ENCODE peak calls at places on chromosomes 7 and 10, in seven cellular contexts. O is heart right ventricle, P is dorsolateral prefrontal cortex, M is ovary, Z is OCI-LY7, Q is fibroblast of mammary gland, I is stomach. T is an unnamed sample.
A peak's percentile ranks its signal among the peaks of the same experiment; 100 is the strongest.

GRCh38 chr7:43758861-43759683 is 592 bp downstream of the BLVRA start:
- DNase-seq in M (peak; percentile 57), Z (peak; percentile 9), Q (no peak), O (peak; percentile 36), P (no peak), I (peak; percentile 31), T (no peak)

GRCh38 chr7:98354511-98355249 is 46.2 kb downstream of the BAIAP2L1 start:
- DNase-seq in M (no peak), Q (peak; percentile 76), O (no peak), P (no peak), I (peak; percentile 80), Z (no peak), T (no peak)

GRCh38 chr7:30246392-30246791 is 38.0 kb upstream of the ZNRF2 start:
- DNase-seq in Z (no peak), O (no peak), I (no peak), M (no peak), Q (no peak), P (no peak), T (no peak)

GRCh38 chr10:116168745-116169144 is 104.3 kb downstream of the GFRA1 start:
- DNase-seq in I (no peak), M (no peak), Q (no peak), P (no peak), Z (no peak), O (no peak), T (no peak)

GRCh38 chr10:132409667-132410028 is 12.6 kb downstream of the PWWP2B start:
- DNase-seq in Q (no peak), P (no peak), M (no peak), Z (no peak), I (no peak), O (peak; percentile 2), T (no peak)

GRCh38 chr7:149202831-149203231 is 7.5 kb downstream of the ZNF282 start:
- DNase-seq in O (no peak), P (peak; percentile 17), Z (no peak), Q (peak; percentile 28), M (no peak), I (no peak), T (no peak)

GRCh38 chr7:151249034-151249731 is 689 bp upstream of the SMARCD3 start:
- DNase-seq in Z (no peak), M (peak; percentile 79), P (no peak), I (peak; percentile 66), O (peak; percentile 74), Q (peak; percentile 35), T (no peak)

GRCh38 chr7:69585169-69585568 is 13.1 kb upstream of the AUTS2 start:
- DNase-seq in Z (no peak), Q (no peak), O (no peak), M (no peak), P (no peak), I (no peak), T (no peak)

GRCh38 chr7:17422966-17423365 is 124.5 kb downstream of the AHR start:
- DNase-seq in P (no peak), M (no peak), Z (no peak), O (no peak), Q (peak; percentile 43), I (no peak), T (peak; percentile 70)

GRCh38 chr7:108358553-108358952 is 97.7 kb downstream of the NRCAM start:
- DNase-seq in M (no peak), Q (peak; percentile 48), P (no peak), O (no peak), Z (no peak), I (no peak), T (peak; percentile 55)

GRCh38 chr10:52479567-52479966 is 165.5 kb downstream of the DKK1 start:
- DNase-seq in P (no peak), Q (no peak), O (no peak), I (no peak), M (no peak), Z (no peak), T (no peak)

GRCh38 chr10:6171891-6172354 is 30.8 kb upstream of the PFKFB3 start:
- DNase-seq in Q (peak; percentile 98), O (peak; percentile 60), I (peak; percentile 38), P (peak; percentile 79), M (no peak), Z (no peak), T (peak; percentile 63)

GRCh38 chr7:104661575-104661974 is 333.2 kb downstream of the LHFPL3 start:
- DNase-seq in Q (no peak), M (no peak), P (no peak), Z (no peak), O (no peak), I (no peak), T (no peak)

GRCh38 chr7:32347244-32347828 is 142.8 kb downstream of the LSM5 start:
- DNase-seq in O (no peak), Z (peak; percentile 19), M (no peak), I (no peak), Q (peak; percentile 14), P (no peak), T (no peak)

GRCh38 chr7:53094827-53095226 is 59.4 kb downstream of the POM121L12 start:
- DNase-seq in M (no peak), I (no peak), Q (no peak), P (no peak), Z (no peak), O (no peak), T (no peak)

GRCh38 chr7:123715198-123715597 is 33.6 kb downstream of the WASL start:
- DNase-seq in P (no peak), Z (no peak), Q (no peak), I (no peak), M (no peak), O (no peak), T (no peak)

GRCh38 chr10:87734987-87735827 is 75.5 kb downstream of the PAPSS2 start:
- DNase-seq in P (no peak), Z (peak; percentile 61), I (no peak), Q (peak; percentile 50), M (peak; percentile 52), O (no peak), T (peak; percentile 16)

GRCh38 chr7:20698469-20698868 is 83.0 kb downstream of the ABCB5 start:
- DNase-seq in Z (no peak), I (no peak), M (no peak), O (no peak), P (no peak), Q (no peak), T (no peak)

GRCh38 chr10:85612378-85612775 is 754.2 kb downstream of the GRID1 start:
- DNase-seq in P (no peak), Z (peak; percentile 44), O (no peak), Q (no peak), M (no peak), I (no peak), T (no peak)

GRCh38 chr10:85611093-85611740 is 755.4 kb downstream of the GRID1 start:
- DNase-seq in M (no peak), O (no peak), I (no peak), P (no peak), Z (no peak), Q (no peak), T (no peak)

GRCh38 chr10:85613391-85613790 is 753.2 kb downstream of the GRID1 start:
- DNase-seq in O (no peak), I (no peak), M (no peak), Z (no peak), P (no peak), Q (no peak), T (no peak)

GRCh38 chr10:85611746-85612377 is 754.7 kb downstream of the GRID1 start:
- DNase-seq in Q (no peak), O (no peak), P (no peak), I (no peak), Z (no peak), M (no peak), T (no peak)

GRCh38 chr10:85612833-85613232 is 753.8 kb downstream of the GRID1 start:
- DNase-seq in Q (no peak), O (no peak), M (no peak), I (no peak), Z (peak; percentile 7), P (no peak), T (no peak)
- TF ChIP-seq CTCF in Q (no peak), O (no peak), M (no peak), I (no peak), Z (peak; percentile 43), P (no peak), T (no peak)

DNA sequence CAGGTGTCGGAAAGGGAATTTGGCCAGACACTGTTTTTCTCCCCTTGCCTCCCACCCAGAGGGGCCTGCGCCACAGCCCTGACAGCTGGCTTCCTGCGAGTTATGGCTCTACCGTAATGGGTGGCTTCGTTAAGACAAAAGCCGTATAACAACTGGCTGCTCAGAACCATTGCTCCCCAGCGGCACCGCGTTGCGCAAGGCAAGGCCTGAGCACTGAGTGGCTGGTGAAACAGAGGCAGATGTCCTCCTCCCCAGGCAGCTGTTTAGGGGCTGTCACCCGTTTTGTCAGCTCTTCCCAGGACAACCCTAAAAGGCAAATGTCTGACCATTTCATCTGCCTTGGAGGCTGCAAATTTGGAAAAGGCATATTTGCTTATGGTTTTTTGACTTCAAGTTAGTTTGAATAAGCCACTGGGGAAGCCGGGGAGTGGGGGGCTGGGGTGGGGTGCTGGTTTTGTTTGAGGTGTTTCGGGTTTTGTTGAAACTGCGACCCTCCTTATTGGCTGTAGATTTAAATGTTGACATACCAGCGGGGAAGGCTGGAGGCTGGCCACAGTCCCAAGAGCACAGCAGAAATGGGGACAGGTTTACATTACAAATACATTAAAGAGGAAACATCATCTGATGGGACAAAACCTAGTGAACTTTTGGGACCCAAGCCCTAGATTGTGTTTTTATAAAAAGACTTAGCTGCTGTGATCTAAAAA is 681 bp upstream of the SPOCK2 start:
- DNase-seq in Z (no peak), I (no peak), O (peak; percentile 59), Q (no peak), P (peak; percentile 75), M (no peak), T (no peak)
- H3K4me3 ChIP-seq in Z (no peak overlapping the region), I (peak overlapping the region; percentile 56), O (peak overlapping the region; percentile 57), Q (no peak overlapping the region), P (peak overlapping the region; percentile 89), M (no peak overlapping the region), T (no peak overlapping the region)

DNA sequence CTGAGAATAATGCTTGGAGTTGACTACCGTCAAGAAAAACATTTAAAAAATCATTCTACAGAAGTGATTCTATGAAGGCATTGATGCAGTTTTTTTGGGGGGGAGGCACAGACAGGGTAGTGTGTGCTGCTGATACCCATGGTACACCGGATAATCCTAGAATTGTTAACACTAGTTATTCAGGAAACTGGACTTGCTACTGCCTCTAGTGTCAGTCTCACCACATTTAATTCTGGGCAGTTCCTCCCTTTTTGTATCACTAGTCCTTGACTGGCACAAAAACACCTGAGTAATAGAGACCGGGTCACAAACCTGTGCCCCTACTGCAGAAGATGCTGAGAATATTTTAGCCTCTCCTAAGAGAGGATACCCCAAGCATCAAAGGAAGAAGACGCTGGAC is 13.0 kb upstream of the TCAF1 start:
- DNase-seq in I (no peak), Z (no peak), Q (no peak), P (no peak), M (no peak), O (no peak), T (no peak)
- TF ChIP-seq CTCF in I (no peak), Z (no peak), Q (no peak), P (no peak), M (no peak), O (no peak), T (no peak)

GRCh38 chr7:94838717-94839116 is 68.7 kb upstream of the PPP1R9A start:
- DNase-seq in P (no peak), I (no peak), Z (no peak), O (no peak), Q (no peak), M (no peak), T (no peak)

GRCh38 chr7:94848531-94848930 is 58.9 kb upstream of the PPP1R9A start:
- DNase-seq in Z (no peak), Q (no peak), I (no peak), O (no peak), M (no peak), P (no peak), T (no peak)

GRCh38 chr7:94848992-94849576 is 58.3 kb upstream of the PPP1R9A start:
- DNase-seq in Q (no peak), P (no peak), Z (no peak), O (no peak), M (no peak), I (no peak), T (no peak)

GRCh38 chr7:94843553-94843952 is 63.8 kb upstream of the PPP1R9A start:
- DNase-seq in P (no peak), I (no peak), O (no peak), M (no peak), Z (no peak), Q (no peak), T (no peak)
- H3K4me3 ChIP-seq in P (no peak overlapping the region), I (no peak overlapping the region), O (no peak overlapping the region), M (no peak overlapping the region), Z (no peak overlapping the region), Q (no peak overlapping the region), T (no peak overlapping the region)

T was measured in AG09309.